ENCODE peak calls at places on chromosomes 2 and 18, in four cellular contexts. U, O, Q and D are unnamed samples.
A peak's percentile ranks its signal among the peaks of the same experiment; 100 is the strongest.

GRCh38 chr2:68196120-68196716 is 38.5 kb downstream of the PNO1 start:
- DNase-seq in U (peak; percentile 27), O (peak; percentile 76), Q (no peak), D (peak; percentile 32)

GRCh38 chr2:37560241-37560848 is 111.1 kb downstream of the CDC42EP3 start:
- DNase-seq in U (no peak), O (no peak), Q (no peak), D (no peak)

GRCh38 chr2:9748586-9748985 is 94.7 kb upstream of the TAF1B start:
- DNase-seq in U (peak; percentile 70), O (no peak), Q (no peak), D (no peak)

GRCh38 chr2:150535176-150535575 is 47.7 kb upstream of the RND3 start:
- DNase-seq in U (peak; percentile 42), O (no peak), Q (no peak), D (no peak)

GRCh38 chr2:96684883-96685282 is 42.3 kb downstream of the FER1L5 start:
- DNase-seq in U (no peak), O (no peak), Q (no peak), D (no peak)

GRCh38 chr2:127586746-127587295 is 51.3 kb downstream of the MYO7B start:
- DNase-seq in U (no peak), O (peak; percentile 27), Q (no peak), D (no peak)

GRCh38 chr18:10114727-10115463 is 201.1 kb downstream of the VAPA start:
- DNase-seq in U (no peak), O (no peak), Q (no peak), D (no peak)

GRCh38 chr2:236120006-236120740 is 48.0 kb downstream of the GBX2 start:
- DNase-seq in U (no peak), O (no peak), Q (no peak), D (no peak)

GRCh38 chr2:214989187-214989586 is 149.2 kb downstream of the ABCA12 start:
- DNase-seq in U (no peak), O (no peak), Q (no peak), D (no peak)

GRCh38 chr18:77102246-77103040 is 30.1 kb downstream of the MBP start:
- DNase-seq in U (peak; percentile 67), O (no peak), Q (no peak), D (no peak)

DNA sequence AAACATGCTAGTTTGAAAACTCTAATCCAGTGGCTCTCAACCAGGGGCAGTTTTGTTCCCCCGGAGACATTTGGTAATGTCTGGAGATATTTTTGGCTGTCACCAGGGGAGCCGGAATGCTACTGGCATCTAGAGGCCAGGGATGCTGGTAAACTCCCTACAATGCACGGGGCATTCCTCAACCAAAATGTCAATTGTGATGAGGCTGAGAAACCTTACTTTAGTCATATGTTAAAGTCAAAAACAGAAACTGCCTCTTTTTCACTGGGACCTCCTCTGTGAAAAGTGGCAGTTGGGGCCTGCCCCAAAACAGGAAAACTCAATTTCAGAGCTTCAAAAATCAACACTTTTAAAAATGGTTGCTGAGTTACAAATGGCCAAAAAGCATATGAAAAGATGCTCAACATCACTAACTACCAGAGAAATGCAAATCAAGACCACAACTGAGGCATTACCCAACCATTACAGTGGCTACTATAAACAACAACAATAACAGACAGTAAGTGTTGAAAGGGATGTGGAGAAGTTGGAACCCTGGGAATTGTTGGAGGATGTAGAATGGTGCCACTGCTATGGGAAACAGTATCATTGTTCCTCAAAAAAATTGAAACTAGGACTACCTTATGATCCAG is 173.1 kb upstream of the SPRED2 start:
- DNase-seq in U (no peak), O (no peak), Q (no peak), D (no peak)
- H3K27ac ChIP-seq in U (no peak overlapping the region), O (peak overlapping the region; percentile 42), Q (no peak overlapping the region), D (no peak overlapping the region)

GRCh38 chr2:72932045-72932444 is 14.7 kb downstream of the EMX1 start:
- DNase-seq in U (peak; percentile 13), O (no peak), Q (no peak), D (no peak)

GRCh38 chr2:72931280-72931910 is 14.1 kb downstream of the EMX1 start:
- DNase-seq in U (peak; percentile 79), O (no peak), Q (no peak), D (peak; percentile 35)

GRCh38 chr2:72933207-72933606 is 15.9 kb downstream of the EMX1 start:
- DNase-seq in U (no peak), O (no peak), Q (no peak), D (no peak)

GRCh38 chr2:72933646-72934151 is 16.4 kb downstream of the EMX1 start:
- DNase-seq in U (no peak), O (peak; percentile 64), Q (no peak), D (peak; percentile 44)

DNA sequence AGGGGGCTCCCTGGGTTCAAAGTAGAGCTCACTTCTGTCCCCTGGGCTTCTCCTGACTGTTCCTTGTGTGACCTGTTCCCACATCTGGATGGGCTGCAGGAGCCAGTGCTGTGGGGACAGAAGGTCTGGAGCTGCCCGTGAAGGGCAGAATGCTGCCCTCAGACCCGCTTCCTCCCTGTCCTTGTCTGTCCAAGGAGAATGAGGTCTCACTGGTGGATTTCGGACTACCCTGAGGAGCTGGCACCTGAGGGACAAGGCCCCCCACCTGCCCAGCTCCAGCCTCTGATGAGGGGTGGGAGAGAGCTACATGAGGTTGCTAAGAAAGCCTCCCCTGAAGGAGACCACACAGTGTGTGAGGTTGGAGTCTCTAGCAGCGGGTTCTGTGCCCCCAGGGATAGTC is 15.5 kb downstream of the EMX1 start:
- DNase-seq in U (no peak), O (no peak), Q (no peak), D (no peak)
- H3K27me3 ChIP-seq in U (no peaks in the 10 kb centered on the region), O (no peaks in the 10 kb centered on the region), Q (no peaks in the 10 kb centered on the region), D (no peaks in the 10 kb centered on the region)

GRCh38 chr2:1988594-1988993 is 244.3 kb upstream of the PXDN start:
- DNase-seq in U (no peak), O (no peak), Q (no peak), D (no peak)

GRCh38 chr2:1988049-1988448 is 243.7 kb upstream of the PXDN start:
- DNase-seq in U (no peak), O (no peak), Q (no peak), D (no peak)

GRCh38 chr2:1990724-1991123 is 246.4 kb upstream of the PXDN start:
- DNase-seq in U (no peak), O (no peak), Q (no peak), D (peak; percentile 72)

GRCh38 chr2:1990151-1990589 is 245.9 kb upstream of the PXDN start:
- DNase-seq in U (no peak), O (no peak), Q (no peak), D (no peak)

GRCh38 chr2:1989216-1989615 is 244.9 kb upstream of the PXDN start:
- DNase-seq in U (no peak), O (no peak), Q (no peak), D (no peak)
- H3K4me1 ChIP-seq in U (no peaks in the 10 kb centered on the region), O (no peaks in the 10 kb centered on the region), Q (no peaks in the 10 kb centered on the region), D (no peaks in the 10 kb centered on the region)

GRCh38 chr18:61703508-61703907 is 189.3 kb downstream of the RNF152 start:
- DNase-seq in U (no peak), O (no peak), Q (no peak), D (no peak)
- H3K27ac ChIP-seq in U (no peak overlapping the region), O (no peak overlapping the region), Q (no peak overlapping the region), D (no peak overlapping the region)

DNA sequence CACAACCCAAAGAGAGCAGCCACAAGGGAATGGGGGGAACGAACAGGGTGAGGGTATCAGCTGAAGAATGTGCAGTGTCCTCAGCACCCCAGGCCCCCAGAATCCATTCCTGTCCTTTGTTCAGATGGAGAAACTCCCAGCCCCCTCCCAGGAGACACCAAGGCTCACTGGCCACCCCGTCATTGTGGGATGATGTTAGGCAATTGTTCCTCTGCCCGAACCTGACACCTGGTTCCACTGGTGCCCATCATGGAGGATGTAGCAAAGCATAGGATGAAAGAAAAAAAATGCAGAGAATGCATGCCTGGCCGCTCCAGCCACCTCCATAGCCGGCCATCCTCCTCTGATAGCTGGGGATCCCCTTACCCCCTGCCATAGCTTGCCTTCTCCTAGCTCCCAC is 197.3 kb upstream of the TWIST2 start:
- DNase-seq in U (no peak), O (no peak), Q (no peak), D (no peak)
- H3K27me3 ChIP-seq in U (peaks cover 2% of the 10 kb centered on the region), O (no peaks in the 10 kb centered on the region), Q (no peaks in the 10 kb centered on the region), D (no peaks in the 10 kb centered on the region)